ENCODE peak calls at places on chromosomes 3 and 15, in four cellular contexts. X is H1, Q is K562, F is HepG2. H is an unnamed sample.

GRCh38 chr3:177516130-177517011 is 319.1 kb upstream of the TBL1XR1 start:
- DNase-seq in Q (no peak), X (no peak), F (peak; percentile 74), H (no peak)

GRCh38 chr15:58947179-58947578 is 13.7 kb upstream of the SLTM start:
- DNase-seq in Q (no peak), X (no peak), F (no peak), H (no peak)

GRCh38 chr15:98668566-98669308 is 20.4 kb downstream of the IGF1R start:
- DNase-seq in Q (no peak), X (no peak), F (no peak), H (no peak)

GRCh38 chr3:192835818-192836468 is 81.7 kb downstream of the MB21D2 start:
- DNase-seq in X (no peak), Q (no peak), F (no peak), H (no peak)

GRCh38 chr3:170044795-170045244 is 7.0 kb downstream of the GPR160 start:
- DNase-seq in F (no peak), Q (no peak), X (no peak), H (no peak)

GRCh38 chr3:49554639-49555265 is 475 bp downstream of the BSN start:
- DNase-seq in F (no peak), Q (peak; percentile 78), X (peak; percentile 86), H (no peak)

GRCh38 chr3:44596631-44597030 is 11.9 kb downstream of the ZNF660 start:
- DNase-seq in F (no peak), Q (no peak), X (no peak), H (no peak)

GRCh38 chr3:130991126-130991525 is 35.5 kb downstream of the ASTE1 start:
- DNase-seq in Q (no peak), X (no peak), F (no peak), H (no peak)

GRCh38 chr3:46571684-46572083 is 5.6 kb upstream of the LRRC2 start:
- DNase-seq in X (no peak), F (no peak), Q (no peak), H (no peak)

GRCh38 chr3:13150624-13151023 is 77.4 kb upstream of the IQSEC1 start:
- DNase-seq in X (no peak), Q (no peak), F (no peak), H (no peak)

GRCh38 chr15:65423977-65424679 is 1.4 kb upstream of the IGDCC4 start:
- DNase-seq in F (no peak), Q (peak; percentile 54), X (no peak), H (no peak)

GRCh38 chr15:41930221-41930866 is 36.5 kb upstream of the SPTBN5 start:
- DNase-seq in Q (no peak), X (no peak), F (peak; percentile 15), H (peak; percentile 92)

GRCh38 chr3:71689305-71689704 is 35.9 kb downstream of the EIF4E3 start:
- DNase-seq in F (no peak), X (no peak), Q (peak; percentile 10), H (no peak)

GRCh38 chr15:68362537-68363126 is 69.3 kb downstream of the ITGA11 start:
- DNase-seq in X (no peak), Q (no peak), F (no peak), H (no peak)

GRCh38 chr3:52331091-52331490 is 15.0 kb downstream of the DNAH1 start:
- DNase-seq in F (no peak), Q (no peak), X (no peak), H (no peak)

GRCh38 chr3:117278424-117279190 is 569.0 kb downstream of the TUSC7 start:
- DNase-seq in X (no peak), F (peak; percentile 28), Q (no peak), H (peak; percentile 90)

GRCh38 chr15:40263036-40263754 is 19.7 kb downstream of the ANKRD63 start:
- DNase-seq in F (no peak), Q (no peak), X (no peak), H (no peak)
- TF ChIP-seq MAFK in F (no peak), Q (no peak), X (no peak), H (no peak)

DNA sequence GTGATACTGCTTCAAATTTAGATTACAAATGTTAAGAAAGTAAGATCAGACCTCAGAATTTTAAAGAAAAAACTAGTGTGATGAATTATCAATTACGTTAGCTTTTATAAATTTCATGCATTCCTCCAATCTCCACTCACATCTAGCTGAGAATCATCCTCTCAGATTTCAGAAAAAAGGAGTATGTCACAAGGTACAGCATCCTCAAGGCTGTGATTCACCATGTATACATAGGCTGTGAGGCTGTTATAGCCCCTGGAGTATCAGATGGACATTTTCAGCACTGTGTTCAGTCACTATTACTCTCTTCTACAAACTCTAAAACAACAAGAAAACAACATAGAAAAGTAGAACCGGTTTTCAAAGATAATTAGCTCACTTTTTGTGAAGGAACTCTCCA is 214.4 kb downstream of the PCCB start:
- DNase-seq in X (no peak), Q (no peak), F (no peak), H (no peak)
- TF ChIP-seq RNF2 in X (no peak), Q (no peak), F (no peak), H (no peak)

GRCh38 chr3:105938826-105939225 is 70.0 kb upstream of the CBLB start:
- DNase-seq in F (no peak), X (no peak), Q (no peak), H (no peak)

GRCh38 chr3:105944281-105944680 is 75.5 kb upstream of the CBLB start:
- DNase-seq in X (no peak), Q (no peak), F (no peak), H (no peak)

GRCh38 chr3:105948108-105948507 is 79.3 kb upstream of the CBLB start:
- DNase-seq in F (no peak), X (no peak), Q (no peak), H (no peak)

DNA sequence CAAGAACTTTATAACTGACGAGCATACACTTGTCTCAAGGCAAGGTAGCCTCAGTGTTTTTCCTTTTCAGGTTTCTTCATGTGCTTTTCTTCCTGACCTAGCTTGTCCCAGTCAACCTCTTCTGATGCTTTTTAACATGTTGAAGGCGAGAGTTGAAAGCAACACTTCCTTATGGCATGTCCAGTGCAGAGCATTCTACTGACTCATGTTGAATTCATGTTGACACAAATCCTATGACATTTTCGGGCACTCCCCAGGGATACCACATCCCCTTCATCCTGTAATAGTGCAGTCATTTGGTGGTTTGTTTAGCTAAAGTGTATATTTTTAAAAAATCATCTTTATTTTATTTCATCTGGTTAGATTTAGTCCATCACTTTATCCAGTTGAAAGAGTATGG is 75.9 kb upstream of the CBLB start:
- DNase-seq in F (peak; percentile 4), X (no peak), Q (no peak), H (peak; percentile 52)
- TF ChIP-seq CEBPB in F (no peak), X (no peak), Q (no peak), H (no peak)

GRCh38 chr3:15454965-15455364 is 27.6 kb downstream of the EAF1 start:
- DNase-seq in X (no peak), Q (no peak), F (no peak), H (no peak)

GRCh38 chr3:15452156-15452555 is 24.8 kb downstream of the EAF1 start:
- DNase-seq in Q (no peak), F (no peak), X (no peak), H (no peak)

GRCh38 chr3:15452961-15453360 is 25.6 kb downstream of the EAF1 start:
- DNase-seq in X (no peak), F (no peak), Q (no peak), H (no peak)

GRCh38 chr3:15453991-15454625 is 26.7 kb downstream of the EAF1 start:
- DNase-seq in F (no peak), X (no peak), Q (no peak), H (no peak)

DNA sequence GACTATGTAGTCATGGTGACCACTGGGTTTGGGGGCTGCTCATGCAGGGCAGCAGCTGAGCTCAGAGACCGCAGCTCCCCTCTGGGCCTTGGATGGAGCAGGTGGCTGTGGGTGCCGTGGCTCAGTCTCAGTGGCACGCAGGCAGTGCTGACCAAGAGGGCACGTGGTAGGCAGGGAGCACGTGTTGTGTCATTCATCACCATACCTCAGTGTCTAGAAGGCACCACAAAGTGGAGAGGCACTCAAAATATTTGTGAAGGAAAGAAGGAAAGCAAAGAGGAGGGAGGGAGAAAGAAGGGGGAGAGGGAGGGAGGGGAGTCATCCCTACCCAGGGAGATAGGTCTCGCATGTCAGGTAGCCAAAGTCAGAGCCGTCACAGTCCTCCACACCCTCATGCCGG is 26.1 kb downstream of the EAF1 start:
- DNase-seq in Q (no peak), F (no peak), X (no peak), H (no peak)
- TF ChIP-seq MAFK in Q (no peak), F (no peak), X (no peak), H (no peak)

H was measured in A549.